ENCODE peak calls at places on chromosomes 6 and 20, in nine cellular contexts. One of them, this sample, is unnamed.

GRCh38 chr6:76792394-76792793 is 670.9 kb downstream of the HTR1B start:
- DNase-seq in ascending aorta: no peak
- DNase-seq in uterus: no peak
- DNase-seq in left ventricle myocardium inferior: no peak
- DNase-seq in mammary epithelial cell: peak
- DNase-seq in Peyer's patch: no peak
- DNase-seq in substantia nigra: no peak
- DNase-seq in SJSA1: no peak
- DNase-seq in endothelial cell of umbilical vein: no peak
- DNase-seq in this sample: peak

GRCh38 chr6:73579851-73580246 is 59.0 kb upstream of the EEF1A1 start:
- DNase-seq in SJSA1: peak
- DNase-seq in endothelial cell of umbilical vein: no peak
- DNase-seq in left ventricle myocardium inferior: no peak
- DNase-seq in ascending aorta: no peak
- DNase-seq in substantia nigra: no peak
- DNase-seq in uterus: peak
- DNase-seq in Peyer's patch: no peak
- DNase-seq in mammary epithelial cell: peak
- DNase-seq in this sample: no peak

GRCh38 chr6:1839315-1839714 is 229.6 kb downstream of the FOXC1 start:
- DNase-seq in Peyer's patch: no peak
- DNase-seq in ascending aorta: no peak
- DNase-seq in substantia nigra: no peak
- DNase-seq in endothelial cell of umbilical vein: no peak
- DNase-seq in left ventricle myocardium inferior: no peak
- DNase-seq in SJSA1: no peak
- DNase-seq in uterus: no peak
- DNase-seq in mammary epithelial cell: no peak
- DNase-seq in this sample: no peak

GRCh38 chr20:53828673-53829085 is 235.0 kb upstream of the ZNF217 start:
- DNase-seq in mammary epithelial cell: peak
- DNase-seq in substantia nigra: no peak
- DNase-seq in ascending aorta: no peak
- DNase-seq in uterus: peak
- DNase-seq in Peyer's patch: no peak
- DNase-seq in SJSA1: peak
- DNase-seq in left ventricle myocardium inferior: no peak
- DNase-seq in endothelial cell of umbilical vein: peak
- DNase-seq in this sample: no peak

GRCh38 chr6:3755637-3756515 is 4.4 kb upstream of the PXDC1 start:
- DNase-seq in mammary epithelial cell: no peak
- DNase-seq in uterus: no peak
- DNase-seq in ascending aorta: no peak
- DNase-seq in endothelial cell of umbilical vein: no peak
- DNase-seq in left ventricle myocardium inferior: no peak
- DNase-seq in Peyer's patch: no peak
- DNase-seq in substantia nigra: no peak
- DNase-seq in SJSA1: peak
- DNase-seq in this sample: no peak

GRCh38 chr20:47790032-47790965 is 5.0 kb upstream of the SULF2 start:
- DNase-seq in uterus: peak
- DNase-seq in endothelial cell of umbilical vein: no peak
- DNase-seq in left ventricle myocardium inferior: no peak
- DNase-seq in SJSA1: no peak
- DNase-seq in ascending aorta: no peak
- DNase-seq in substantia nigra: no peak
- DNase-seq in Peyer's patch: no peak
- DNase-seq in mammary epithelial cell: peak
- DNase-seq in this sample: no peak

GRCh38 chr20:45104786-45105185 is 3.9 kb upstream of the KCNS1 start:
- DNase-seq in uterus: no peak
- DNase-seq in Peyer's patch: no peak
- DNase-seq in ascending aorta: no peak
- DNase-seq in SJSA1: peak
- DNase-seq in endothelial cell of umbilical vein: peak
- DNase-seq in left ventricle myocardium inferior: no peak
- DNase-seq in mammary epithelial cell: peak
- DNase-seq in substantia nigra: no peak
- DNase-seq in this sample: peak

GRCh38 chr6:125361868-125362267 is 60.1 kb upstream of the HDDC2 start:
- DNase-seq in left ventricle myocardium inferior: no peak
- DNase-seq in uterus: no peak
- DNase-seq in endothelial cell of umbilical vein: no peak
- DNase-seq in substantia nigra: no peak
- DNase-seq in mammary epithelial cell: no peak
- DNase-seq in ascending aorta: no peak
- DNase-seq in SJSA1: no peak
- DNase-seq in Peyer's patch: no peak
- DNase-seq in this sample: no peak

GRCh38 chr6:6661684-6662083 is 73.2 kb downstream of the LY86 start:
- DNase-seq in substantia nigra: no peak
- DNase-seq in ascending aorta: no peak
- DNase-seq in endothelial cell of umbilical vein: peak
- DNase-seq in Peyer's patch: no peak
- DNase-seq in left ventricle myocardium inferior: no peak
- DNase-seq in SJSA1: no peak
- DNase-seq in uterus: no peak
- DNase-seq in mammary epithelial cell: peak
- DNase-seq in this sample: no peak

GRCh38 chr6:5175195-5175594 is 85.6 kb downstream of the LYRM4 start:
- DNase-seq in endothelial cell of umbilical vein: no peak
- DNase-seq in left ventricle myocardium inferior: no peak
- DNase-seq in Peyer's patch: no peak
- DNase-seq in ascending aorta: no peak
- DNase-seq in mammary epithelial cell: no peak
- DNase-seq in uterus: no peak
- DNase-seq in substantia nigra: no peak
- DNase-seq in SJSA1: no peak
- DNase-seq in this sample: no peak

GRCh38 chr20:8756410-8756809 is 312.5 kb upstream of the PLCB4 start:
- DNase-seq in left ventricle myocardium inferior: no peak
- DNase-seq in endothelial cell of umbilical vein: peak
- DNase-seq in Peyer's patch: no peak
- DNase-seq in ascending aorta: no peak
- DNase-seq in uterus: no peak
- DNase-seq in substantia nigra: no peak
- DNase-seq in SJSA1: peak
- DNase-seq in mammary epithelial cell: peak
- DNase-seq in this sample: no peak

GRCh38 chr6:135311446-135312200 is 130.5 kb downstream of the MYB start:
- DNase-seq in SJSA1: no peak
- DNase-seq in uterus: no peak
- DNase-seq in endothelial cell of umbilical vein: no peak
- DNase-seq in ascending aorta: no peak
- DNase-seq in mammary epithelial cell: no peak
- DNase-seq in left ventricle myocardium inferior: no peak
- DNase-seq in substantia nigra: no peak
- DNase-seq in Peyer's patch: no peak
- DNase-seq in this sample: no peak

GRCh38 chr6:63392092-63392724 is 72.4 kb upstream of the LGSN start:
- DNase-seq in uterus: no peak
- DNase-seq in mammary epithelial cell: no peak
- DNase-seq in Peyer's patch: no peak
- DNase-seq in SJSA1: no peak
- DNase-seq in ascending aorta: no peak
- DNase-seq in substantia nigra: no peak
- DNase-seq in left ventricle myocardium inferior: no peak
- DNase-seq in endothelial cell of umbilical vein: no peak
- DNase-seq in this sample: no peak

GRCh38 chr6:63394656-63395308 is 75.0 kb upstream of the LGSN start:
- DNase-seq in Peyer's patch: no peak
- DNase-seq in left ventricle myocardium inferior: no peak
- DNase-seq in SJSA1: no peak
- DNase-seq in substantia nigra: no peak
- DNase-seq in mammary epithelial cell: no peak
- DNase-seq in uterus: no peak
- DNase-seq in endothelial cell of umbilical vein: no peak
- DNase-seq in ascending aorta: no peak
- DNase-seq in this sample: no peak

GRCh38 chr6:63391203-63391970 is 71.6 kb upstream of the LGSN start:
- DNase-seq in uterus: no peak
- DNase-seq in SJSA1: no peak
- DNase-seq in mammary epithelial cell: no peak
- DNase-seq in endothelial cell of umbilical vein: no peak
- DNase-seq in Peyer's patch: no peak
- DNase-seq in ascending aorta: no peak
- DNase-seq in left ventricle myocardium inferior: no peak
- DNase-seq in substantia nigra: no peak
- DNase-seq in this sample: no peak

DNA sequence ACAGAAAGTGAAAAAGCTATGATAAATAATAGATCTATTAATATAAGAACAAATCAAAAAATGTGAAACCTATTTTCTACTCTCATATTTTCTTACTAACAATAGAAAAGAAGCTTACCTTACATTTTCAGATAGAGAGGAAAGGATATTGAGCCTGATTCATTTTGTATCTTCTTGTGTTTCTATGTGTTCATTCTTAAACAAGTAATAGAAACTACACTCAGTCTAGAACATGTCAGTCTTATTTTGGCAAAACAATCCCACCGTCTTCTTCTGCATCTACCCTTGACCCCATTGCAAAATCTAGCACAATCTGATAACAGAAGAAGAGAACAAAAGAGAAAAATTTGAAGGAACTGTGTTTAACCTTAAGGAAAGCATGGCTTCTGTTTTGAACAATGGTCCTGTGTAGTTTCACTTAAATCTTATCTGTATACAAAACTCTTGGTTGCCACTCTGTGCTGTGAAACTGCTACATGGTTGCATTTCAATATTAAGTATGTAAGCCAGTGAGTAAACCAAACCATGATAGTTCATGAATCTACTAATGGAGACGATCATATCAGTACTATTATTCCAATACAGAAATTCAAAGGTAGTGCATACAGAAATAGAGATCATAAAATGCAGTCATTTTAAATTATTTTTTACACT is 69.5 kb upstream of the LGSN start:
- DNase-seq in left ventricle myocardium inferior: no peak
- DNase-seq in ascending aorta: no peak
- DNase-seq in substantia nigra: no peak
- DNase-seq in Peyer's patch: no peak
- DNase-seq in uterus: no peak
- DNase-seq in mammary epithelial cell: no peak
- DNase-seq in SJSA1: no peak
- DNase-seq in endothelial cell of umbilical vein: no peak
- DNase-seq in this sample: no peak
- H3K27ac ChIP-seq in left ventricle myocardium inferior: no peak
- H3K27ac ChIP-seq in ascending aorta: no peak
- H3K27ac ChIP-seq in substantia nigra: no peak
- H3K27ac ChIP-seq in Peyer's patch: no peak
- H3K27ac ChIP-seq in uterus: no peak
- H3K27ac ChIP-seq in mammary epithelial cell: no peak
- H3K27ac ChIP-seq in SJSA1: no peak
- H3K27ac ChIP-seq in endothelial cell of umbilical vein: no peak
- H3K27ac ChIP-seq in this sample: no peak

GRCh38 chr6:15661815-15662245 is 998 bp downstream of the DTNBP1 start:
- DNase-seq in Peyer's patch: no peak
- DNase-seq in substantia nigra: no peak
- DNase-seq in endothelial cell of umbilical vein: no peak
- DNase-seq in SJSA1: no peak
- DNase-seq in ascending aorta: no peak
- DNase-seq in left ventricle myocardium inferior: no peak
- DNase-seq in uterus: no peak
- DNase-seq in mammary epithelial cell: no peak
- DNase-seq in this sample: no peak

GRCh38 chr6:15665237-15665636 is 2.4 kb upstream of the DTNBP1 start:
- DNase-seq in substantia nigra: no peak
- DNase-seq in left ventricle myocardium inferior: no peak
- DNase-seq in SJSA1: no peak
- DNase-seq in uterus: no peak
- DNase-seq in endothelial cell of umbilical vein: no peak
- DNase-seq in Peyer's patch: no peak
- DNase-seq in mammary epithelial cell: no peak
- DNase-seq in ascending aorta: no peak
- DNase-seq in this sample: no peak

GRCh38 chr6:15663057-15663638 is 320 bp upstream of the DTNBP1 start:
- DNase-seq in substantia nigra: no peak
- DNase-seq in ascending aorta: no peak
- DNase-seq in mammary epithelial cell: no peak
- DNase-seq in uterus: no peak
- DNase-seq in endothelial cell of umbilical vein: peak
- DNase-seq in Peyer's patch: no peak
- DNase-seq in SJSA1: peak
- DNase-seq in left ventricle myocardium inferior: no peak
- DNase-seq in this sample: no peak

GRCh38 chr6:15659181-15659580 is 3.6 kb downstream of the DTNBP1 start:
- DNase-seq in SJSA1: no peak
- DNase-seq in endothelial cell of umbilical vein: no peak
- DNase-seq in Peyer's patch: no peak
- DNase-seq in uterus: no peak
- DNase-seq in left ventricle myocardium inferior: no peak
- DNase-seq in ascending aorta: no peak
- DNase-seq in substantia nigra: no peak
- DNase-seq in mammary epithelial cell: no peak
- DNase-seq in this sample: no peak

GRCh38 chr6:15662246-15663056 is at the start of gene DTNBP1:
- DNase-seq in substantia nigra: peak
- DNase-seq in mammary epithelial cell: peak
- DNase-seq in uterus: peak
- DNase-seq in ascending aorta: no peak
- DNase-seq in Peyer's patch: peak
- DNase-seq in endothelial cell of umbilical vein: peak
- DNase-seq in SJSA1: peak
- DNase-seq in left ventricle myocardium inferior: peak
- DNase-seq in this sample: no peak
- H3K27ac ChIP-seq in substantia nigra: peak
- H3K27ac ChIP-seq in mammary epithelial cell: peak
- H3K27ac ChIP-seq in uterus: peak
- H3K27ac ChIP-seq in ascending aorta: peak
- H3K27ac ChIP-seq in Peyer's patch: peak
- H3K27ac ChIP-seq in endothelial cell of umbilical vein: peak
- H3K27ac ChIP-seq in SJSA1: peak
- H3K27ac ChIP-seq in left ventricle myocardium inferior: peak
- H3K27ac ChIP-seq in this sample: peak

GRCh38 chr6:10355115-10355702 is 59.7 kb downstream of the TFAP2A start:
- DNase-seq in uterus: no peak
- DNase-seq in substantia nigra: no peak
- DNase-seq in left ventricle myocardium inferior: no peak
- DNase-seq in ascending aorta: no peak
- DNase-seq in endothelial cell of umbilical vein: no peak
- DNase-seq in SJSA1: peak
- DNase-seq in mammary epithelial cell: peak
- DNase-seq in Peyer's patch: no peak
- DNase-seq in this sample: peak
- H3K27ac ChIP-seq in uterus: no peak
- H3K27ac ChIP-seq in substantia nigra: no peak
- H3K27ac ChIP-seq in left ventricle myocardium inferior: no peak
- H3K27ac ChIP-seq in ascending aorta: no peak
- H3K27ac ChIP-seq in endothelial cell of umbilical vein: no peak
- H3K27ac ChIP-seq in SJSA1: peak
- H3K27ac ChIP-seq in mammary epithelial cell: peak
- H3K27ac ChIP-seq in Peyer's patch: no peak
- H3K27ac ChIP-seq in this sample: peak

DNA sequence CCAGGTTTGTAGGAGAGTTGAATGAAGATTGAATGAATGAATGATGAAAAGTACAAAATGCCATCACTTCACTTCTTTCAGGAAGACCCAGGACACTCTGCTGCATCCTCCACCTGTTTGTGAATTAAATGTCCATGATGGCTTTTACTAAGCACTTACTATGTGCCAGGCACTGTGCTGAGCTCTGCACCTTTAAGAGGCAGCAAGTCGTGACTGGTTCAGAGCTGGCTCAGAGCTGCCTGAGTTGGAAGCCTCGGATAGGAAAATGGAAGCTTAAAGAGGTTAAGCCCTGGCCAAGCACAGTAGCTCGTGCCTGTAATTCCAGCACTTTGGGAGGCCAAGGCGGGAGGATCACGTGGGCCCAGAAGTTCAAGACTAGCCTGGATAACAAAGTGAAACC is 95.7 kb downstream of the SNX5 start:
- DNase-seq in endothelial cell of umbilical vein: no peak
- DNase-seq in left ventricle myocardium inferior: no peak
- DNase-seq in uterus: no peak
- DNase-seq in Peyer's patch: no peak
- DNase-seq in substantia nigra: no peak
- DNase-seq in ascending aorta: no peak
- DNase-seq in SJSA1: no peak
- DNase-seq in mammary epithelial cell: no peak
- DNase-seq in this sample: no peak
- H3K27ac ChIP-seq in endothelial cell of umbilical vein: no peak
- H3K27ac ChIP-seq in left ventricle myocardium inferior: peak
- H3K27ac ChIP-seq in uterus: peak
- H3K27ac ChIP-seq in Peyer's patch: no peak
- H3K27ac ChIP-seq in substantia nigra: no peak
- H3K27ac ChIP-seq in ascending aorta: no peak
- H3K27ac ChIP-seq in SJSA1: no peak
- H3K27ac ChIP-seq in mammary epithelial cell: no peak
- H3K27ac ChIP-seq in this sample: no peak